ENCODE peak calls at places on chromosomes 12 and 14, in five cellular contexts. One of them, this sample, is unnamed.

GRCh38 chr14:64706552-64707193 is 2.4 kb downstream of the PLEKHG3 start:
- DNase-seq in breast epithelium: no peak
- DNase-seq in naive thymus-derived CD4-positive, alpha-beta T cell: no peak
- DNase-seq in aorta: peak; percentile 67
- DNase-seq in choroid plexus epithelial cell: no peak
- DNase-seq in this sample: peak; percentile 89

GRCh38 chr12:119870462-119870861 is 6.7 kb downstream of the CIT start:
- DNase-seq in aorta: no peak
- DNase-seq in breast epithelium: no peak
- DNase-seq in naive thymus-derived CD4-positive, alpha-beta T cell: no peak
- DNase-seq in choroid plexus epithelial cell: no peak
- DNase-seq in this sample: no peak

GRCh38 chr12:109605599-109606228 is 32.1 kb downstream of the MVK start:
- DNase-seq in choroid plexus epithelial cell: no peak
- DNase-seq in breast epithelium: no peak
- DNase-seq in aorta: no peak
- DNase-seq in naive thymus-derived CD4-positive, alpha-beta T cell: no peak
- DNase-seq in this sample: no peak

GRCh38 chr12:119148049-119148448 is 30.7 kb upstream of the HSPB8 start:
- DNase-seq in naive thymus-derived CD4-positive, alpha-beta T cell: no peak
- DNase-seq in aorta: no peak
- DNase-seq in choroid plexus epithelial cell: no peak
- DNase-seq in breast epithelium: peak; percentile 35
- DNase-seq in this sample: no peak

GRCh38 chr12:15899282-15899870 is 11.8 kb upstream of the DERA start:
- DNase-seq in naive thymus-derived CD4-positive, alpha-beta T cell: no peak
- DNase-seq in breast epithelium: no peak
- DNase-seq in aorta: no peak
- DNase-seq in choroid plexus epithelial cell: peak; percentile 49
- DNase-seq in this sample: no peak

GRCh38 chr12:93857917-93858513 is 180.8 kb downstream of the CRADD start:
- DNase-seq in choroid plexus epithelial cell: peak; percentile 41
- DNase-seq in naive thymus-derived CD4-positive, alpha-beta T cell: no peak
- DNase-seq in aorta: no peak
- DNase-seq in breast epithelium: no peak
- DNase-seq in this sample: no peak

GRCh38 chr12:107131832-107132616 is 38.7 kb upstream of the CRY1 start:
- DNase-seq in choroid plexus epithelial cell: peak; percentile 79
- DNase-seq in naive thymus-derived CD4-positive, alpha-beta T cell: no peak
- DNase-seq in aorta: no peak
- DNase-seq in breast epithelium: peak; percentile 18
- DNase-seq in this sample: no peak

GRCh38 chr14:99788713-99789112 is 4.5 kb upstream of the EML1 start:
- DNase-seq in breast epithelium: no peak
- DNase-seq in choroid plexus epithelial cell: no peak
- DNase-seq in aorta: no peak
- DNase-seq in naive thymus-derived CD4-positive, alpha-beta T cell: no peak
- DNase-seq in this sample: no peak

GRCh38 chr12:4041191-4041885 is 168.1 kb upstream of the PARP11 start:
- DNase-seq in naive thymus-derived CD4-positive, alpha-beta T cell: no peak
- DNase-seq in choroid plexus epithelial cell: no peak
- DNase-seq in breast epithelium: no peak
- DNase-seq in aorta: no peak
- DNase-seq in this sample: no peak

GRCh38 chr12:112066566-112066965 is 42.0 kb downstream of the NAA25 start:
- DNase-seq in aorta: no peak
- DNase-seq in choroid plexus epithelial cell: no peak
- DNase-seq in naive thymus-derived CD4-positive, alpha-beta T cell: no peak
- DNase-seq in breast epithelium: no peak
- DNase-seq in this sample: no peak

GRCh38 chr12:100608776-100609175 is 35.3 kb downstream of the GAS2L3 start:
- DNase-seq in breast epithelium: no peak
- DNase-seq in aorta: no peak
- DNase-seq in naive thymus-derived CD4-positive, alpha-beta T cell: no peak
- DNase-seq in choroid plexus epithelial cell: no peak
- DNase-seq in this sample: no peak

GRCh38 chr14:24935796-24936195 is 114.2 kb downstream of the STXBP6 start:
- DNase-seq in aorta: no peak
- DNase-seq in breast epithelium: no peak
- DNase-seq in naive thymus-derived CD4-positive, alpha-beta T cell: no peak
- DNase-seq in choroid plexus epithelial cell: peak; percentile 52
- DNase-seq in this sample: no peak

GRCh38 chr14:65100905-65101541 is 1.3 kb downstream of the MAX start:
- DNase-seq in naive thymus-derived CD4-positive, alpha-beta T cell: no peak
- DNase-seq in breast epithelium: no peak
- DNase-seq in choroid plexus epithelial cell: peak; percentile 13
- DNase-seq in aorta: no peak
- DNase-seq in this sample: no peak

GRCh38 chr14:61503167-61503801 is 181.9 kb downstream of the PRKCH start:
- DNase-seq in naive thymus-derived CD4-positive, alpha-beta T cell: peak; percentile 75
- DNase-seq in aorta: no peak
- DNase-seq in breast epithelium: no peak
- DNase-seq in choroid plexus epithelial cell: peak; percentile 46
- DNase-seq in this sample: no peak

DNA sequence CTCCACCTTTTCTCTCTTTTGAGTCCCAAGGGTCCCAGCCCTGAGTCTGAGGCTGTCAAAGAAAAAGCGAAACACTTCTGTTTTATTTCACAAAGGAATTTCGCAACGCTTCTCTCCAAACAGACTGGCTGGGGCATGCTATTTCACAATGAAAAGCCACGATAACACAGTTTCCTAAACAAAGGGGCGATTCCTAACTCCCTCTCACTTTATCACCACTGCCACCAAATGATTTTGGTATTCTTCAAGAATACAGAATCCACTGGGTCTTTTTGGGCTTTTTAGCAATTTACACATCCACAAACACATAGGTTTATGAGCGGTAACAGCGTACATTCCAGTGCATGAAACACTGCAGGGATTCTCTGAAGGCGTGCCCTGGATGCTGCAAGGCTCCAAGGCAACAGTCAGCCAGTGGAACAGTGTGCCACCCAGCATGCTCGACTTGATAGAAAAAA is 161.2 kb downstream of the DAD1 start:
- DNase-seq in naive thymus-derived CD4-positive, alpha-beta T cell: no peak
- DNase-seq in aorta: no peak
- DNase-seq in choroid plexus epithelial cell: peak; percentile 83
- DNase-seq in breast epithelium: no peak
- DNase-seq in this sample: no peak
- H3K4me3 ChIP-seq in naive thymus-derived CD4-positive, alpha-beta T cell: no peak overlapping the region
- H3K4me3 ChIP-seq in aorta: no peak overlapping the region
- H3K4me3 ChIP-seq in choroid plexus epithelial cell: peak overlapping the region; percentile 24
- H3K4me3 ChIP-seq in breast epithelium: no peak overlapping the region
- H3K4me3 ChIP-seq in this sample: no peak overlapping the region

GRCh38 chr12:79187032-79187431 is 322.5 kb downstream of the SYT1 start:
- DNase-seq in breast epithelium: no peak
- DNase-seq in choroid plexus epithelial cell: no peak
- DNase-seq in aorta: no peak
- DNase-seq in naive thymus-derived CD4-positive, alpha-beta T cell: no peak
- DNase-seq in this sample: no peak
- H3K4me3 ChIP-seq in breast epithelium: no peak overlapping the region
- H3K4me3 ChIP-seq in choroid plexus epithelial cell: no peak overlapping the region
- H3K4me3 ChIP-seq in aorta: no peak overlapping the region
- H3K4me3 ChIP-seq in naive thymus-derived CD4-positive, alpha-beta T cell: no peak overlapping the region
- H3K4me3 ChIP-seq in this sample: no peak overlapping the region

DNA sequence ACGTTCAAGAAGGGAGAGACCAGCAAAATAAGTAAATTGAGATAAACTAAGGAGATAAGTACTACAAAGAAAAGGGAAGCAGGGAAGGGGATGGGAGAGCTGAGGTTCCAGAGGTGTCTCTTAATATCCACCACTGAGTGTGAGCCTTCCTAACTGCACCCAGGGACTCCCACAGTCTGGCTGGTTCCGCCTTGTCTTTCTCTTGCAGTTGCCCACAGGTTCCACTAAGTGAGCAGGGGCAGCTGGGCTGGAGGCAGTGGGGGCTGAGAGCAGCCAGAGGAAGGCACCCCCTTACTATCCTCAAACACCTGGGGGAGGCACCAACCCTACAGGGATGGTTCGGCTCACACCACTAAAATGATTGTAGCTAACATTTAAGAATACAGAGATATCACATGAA is 214.9 kb downstream of the SLC41A2 start:
- DNase-seq in breast epithelium: no peak
- DNase-seq in choroid plexus epithelial cell: no peak
- DNase-seq in naive thymus-derived CD4-positive, alpha-beta T cell: no peak
- DNase-seq in aorta: no peak
- DNase-seq in this sample: no peak
- H3K4me3 ChIP-seq in breast epithelium: no peak overlapping the region
- H3K4me3 ChIP-seq in choroid plexus epithelial cell: no peak overlapping the region
- H3K4me3 ChIP-seq in naive thymus-derived CD4-positive, alpha-beta T cell: no peak overlapping the region
- H3K4me3 ChIP-seq in aorta: no peak overlapping the region
- H3K4me3 ChIP-seq in this sample: no peak overlapping the region

DNA sequence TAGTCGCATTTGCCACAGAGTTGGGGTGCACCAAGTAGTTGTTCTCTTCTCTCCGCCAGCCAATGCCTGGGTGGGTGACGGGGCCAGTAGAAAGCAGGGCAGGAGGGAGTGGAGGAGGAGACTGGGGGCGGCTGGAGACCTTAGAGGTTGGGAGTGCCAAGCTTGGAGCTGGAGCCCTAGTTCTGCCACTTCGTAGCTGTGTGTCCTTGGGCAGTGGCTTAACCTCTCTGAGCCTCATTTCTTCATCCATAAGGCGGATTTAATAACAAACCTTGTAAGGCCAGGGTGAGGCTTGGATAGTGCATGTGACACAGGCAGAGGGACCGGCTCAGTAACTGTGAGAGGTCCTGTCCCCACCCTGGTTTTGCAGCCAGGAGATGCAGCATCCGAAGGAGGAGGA is 81.1 kb upstream of the LHX5 start:
- DNase-seq in naive thymus-derived CD4-positive, alpha-beta T cell: no peak
- DNase-seq in breast epithelium: no peak
- DNase-seq in aorta: no peak
- DNase-seq in choroid plexus epithelial cell: no peak
- DNase-seq in this sample: no peak
- H3K4me3 ChIP-seq in naive thymus-derived CD4-positive, alpha-beta T cell: no peak overlapping the region
- H3K4me3 ChIP-seq in breast epithelium: no peak overlapping the region
- H3K4me3 ChIP-seq in aorta: no peak overlapping the region
- H3K4me3 ChIP-seq in choroid plexus epithelial cell: no peak overlapping the region
- H3K4me3 ChIP-seq in this sample: no peak overlapping the region

This sample was measured in right lobe of liver.